ENCODE peak calls at places on chromosome 12, in four cellular contexts. W, R, G and U are unnamed samples.

GRCh38 chr12:72570601-72571000 is 298.4 kb downstream of the TRHDE start:
- DNase-seq in W (no peak), R (no peak), G (no peak), U (peak; percentile 4)

GRCh38 chr12:115922952-115923564 is 354.4 kb downstream of the MED13L start:
- DNase-seq in W (peak; percentile 16), R (peak; percentile 62), G (no peak), U (no peak)

GRCh38 chr12:22641353-22642053 is 16.5 kb downstream of the ETNK1 start:
- DNase-seq in W (no peak), R (no peak), G (no peak), U (no peak)

GRCh38 chr12:53998900-53999236 is 1.1 kb upstream of the HOXC9 start:
- DNase-seq in W (no peak), R (no peak), G (no peak), U (no peak)

GRCh38 chr12:64733857-64734256 is 25.3 kb downstream of the GNS start:
- DNase-seq in W (no peak), R (peak; percentile 94), G (no peak), U (no peak)

GRCh38 chr12:19130224-19131019 is 889 bp downstream of the PLEKHA5 start:
- DNase-seq in W (no peak), R (peak; percentile 54), G (no peak), U (no peak)

GRCh38 chr12:131527736-131528135 is 183.2 kb upstream of the SFSWAP start:
- DNase-seq in W (no peak), R (no peak), G (no peak), U (no peak)

GRCh38 chr12:58765653-58766554 is 154.4 kb downstream of the LRIG3 start:
- DNase-seq in W (peak; percentile 66), R (no peak), G (no peak), U (peak; percentile 78)

GRCh38 chr12:6635856-6636521 is at the start of gene LPAR5:
- DNase-seq in W (peak; percentile 44), R (peak; percentile 72), G (no peak), U (peak; percentile 35)

GRCh38 chr12:32595251-32595650 is 83.8 kb upstream of the DNM1L start:
- DNase-seq in W (peak; percentile 84), R (peak; percentile 76), G (no peak), U (peak; percentile 83)

GRCh38 chr12:70925542-70925941 is 5.0 kb upstream of the PTPRR start:
- DNase-seq in W (no peak), R (no peak), G (no peak), U (no peak)

GRCh38 chr12:29796823-29797263 is 13.1 kb upstream of the TMTC1 start:
- DNase-seq in W (peak; percentile 94), R (peak; percentile 76), G (no peak), U (peak; percentile 92)

GRCh38 chr12:10304161-10304574 is 3.5 kb upstream of the KLRD1 start:
- DNase-seq in W (peak; percentile 98), R (peak; percentile 30), G (no peak), U (peak; percentile 98)

GRCh38 chr12:53078425-53079225 is 565 bp downstream of the SPRYD3 start:
- DNase-seq in W (peak; percentile 56), R (peak; percentile 38), G (peak; percentile 23), U (peak; percentile 50)

GRCh38 chr12:116423053-116423452 is 136.1 kb upstream of the MAP1LC3B2 start:
- DNase-seq in W (peak; percentile 74), R (no peak), G (no peak), U (peak; percentile 97)